ENCODE peak calls at places on chromosomes 5 and 9, in nine cellular contexts. One of them, this sample, is unnamed.

GRCh38 chr9:32899181-32899580 is 102.2 kb downstream of the APTX start:
- DNase-seq in mesendoderm: no peak
- DNase-seq in OCI-M1: peak; percentile 86
- DNase-seq in T-helper 1 cell: no peak
- DNase-seq in activated B cell treated with CpG ODN at 0.5 μM for 24 hours: no peak
- DNase-seq in AG08396: no peak
- DNase-seq in naive thymus-derived CD8-positive, alpha-beta T cell: no peak
- DNase-seq in mucosa of gallbladder: no peak
- DNase-seq in bronchial epithelial cell: peak; percentile 44
- DNase-seq in this sample: no peak

GRCh38 chr9:94511134-94511942 is 43.5 kb upstream of the PCAT7 start:
- DNase-seq in T-helper 1 cell: no peak
- DNase-seq in naive thymus-derived CD8-positive, alpha-beta T cell: no peak
- DNase-seq in AG08396: no peak
- DNase-seq in bronchial epithelial cell: no peak
- DNase-seq in OCI-M1: no peak
- DNase-seq in mucosa of gallbladder: no peak
- DNase-seq in activated B cell treated with CpG ODN at 0.5 μM for 24 hours: no peak
- DNase-seq in mesendoderm: no peak
- DNase-seq in this sample: no peak

GRCh38 chr5:57718155-57718554 is 235.5 kb upstream of the ACTBL2 start:
- DNase-seq in bronchial epithelial cell: peak; percentile 81
- DNase-seq in mesendoderm: no peak
- DNase-seq in OCI-M1: no peak
- DNase-seq in T-helper 1 cell: no peak
- DNase-seq in mucosa of gallbladder: no peak
- DNase-seq in AG08396: peak; percentile 25
- DNase-seq in naive thymus-derived CD8-positive, alpha-beta T cell: no peak
- DNase-seq in activated B cell treated with CpG ODN at 0.5 μM for 24 hours: no peak
- DNase-seq in this sample: no peak

GRCh38 chr5:150078802-150079654 is 7.3 kb downstream of the CSF1R start:
- DNase-seq in OCI-M1: no peak
- DNase-seq in mucosa of gallbladder: no peak
- DNase-seq in bronchial epithelial cell: no peak
- DNase-seq in activated B cell treated with CpG ODN at 0.5 μM for 24 hours: no peak
- DNase-seq in AG08396: no peak
- DNase-seq in T-helper 1 cell: no peak
- DNase-seq in naive thymus-derived CD8-positive, alpha-beta T cell: peak; percentile 6
- DNase-seq in mesendoderm: no peak
- DNase-seq in this sample: no peak

GRCh38 chr5:149618581-149619248 is 37.4 kb downstream of the ARHGEF37 start:
- DNase-seq in naive thymus-derived CD8-positive, alpha-beta T cell: no peak
- DNase-seq in bronchial epithelial cell: peak; percentile 99
- DNase-seq in T-helper 1 cell: peak; percentile 13
- DNase-seq in OCI-M1: peak; percentile 75
- DNase-seq in AG08396: peak; percentile 70
- DNase-seq in mucosa of gallbladder: peak; percentile 51
- DNase-seq in activated B cell treated with CpG ODN at 0.5 μM for 24 hours: no peak
- DNase-seq in mesendoderm: peak; percentile 86
- DNase-seq in this sample: peak; percentile 53

GRCh38 chr5:82735160-82735789 is 341.9 kb downstream of the TMEM167A start:
- DNase-seq in T-helper 1 cell: no peak
- DNase-seq in OCI-M1: peak; percentile 40
- DNase-seq in naive thymus-derived CD8-positive, alpha-beta T cell: no peak
- DNase-seq in bronchial epithelial cell: peak; percentile 50
- DNase-seq in mesendoderm: no peak
- DNase-seq in activated B cell treated with CpG ODN at 0.5 μM for 24 hours: no peak
- DNase-seq in AG08396: no peak
- DNase-seq in mucosa of gallbladder: no peak
- DNase-seq in this sample: no peak

GRCh38 chr9:13181652-13182051 is 97.8 kb downstream of the MPDZ start:
- DNase-seq in mesendoderm: peak; percentile 77
- DNase-seq in mucosa of gallbladder: no peak
- DNase-seq in T-helper 1 cell: no peak
- DNase-seq in bronchial epithelial cell: peak; percentile 95
- DNase-seq in naive thymus-derived CD8-positive, alpha-beta T cell: no peak
- DNase-seq in AG08396: no peak
- DNase-seq in OCI-M1: no peak
- DNase-seq in activated B cell treated with CpG ODN at 0.5 μM for 24 hours: no peak
- DNase-seq in this sample: no peak

GRCh38 chr9:88723751-88724150 is 188.8 kb downstream of the NXNL2 start:
- DNase-seq in activated B cell treated with CpG ODN at 0.5 μM for 24 hours: no peak
- DNase-seq in bronchial epithelial cell: no peak
- DNase-seq in AG08396: no peak
- DNase-seq in naive thymus-derived CD8-positive, alpha-beta T cell: no peak
- DNase-seq in mucosa of gallbladder: no peak
- DNase-seq in OCI-M1: no peak
- DNase-seq in mesendoderm: no peak
- DNase-seq in T-helper 1 cell: no peak
- DNase-seq in this sample: no peak

This sample was measured in RPMI8226.